ENCODE peak calls at places on chromosomes 4 and X, in eight cellular contexts. L is HFFc6; N is naive thymus-derived CD4-positive, alpha-beta T cell; K is NCI-H774; Q is posterior vena cava; W is activated T-cell treated with anti-CD3 and anti-CD28 coated beads, Interleukin-2, amount 50 U/mL, for 72 hours; P is thoracic aorta; E is BJ. G is an unnamed sample.
A peak's percentile ranks its signal among the peaks of the same experiment; 100 is the strongest.

GRCh38 chr4:74094227-74094626 is 4.8 kb downstream of the CXCL2 start:
- DNase-seq in L (no peak), N (no peak), K (no peak), Q (no peak), W (no peak), P (no peak), E (no peak), G (no peak)

GRCh38 chrX:66030505-66031317 is 9.2 kb downstream of the VSIG4 start:
- DNase-seq in L (peak; percentile 0), N (no peak), K (no peak), Q (no peak), W (peak; percentile 52), P (no peak), E (no peak), G (no peak)

GRCh38 chr4:164571593-164572385 is 182.1 kb upstream of the SMIM31 start:
- DNase-seq in L (no peak), N (no peak), K (no peak), Q (no peak), W (no peak), P (no peak), E (no peak), G (no peak)

GRCh38 chrX:131763674-131764073 is 219.8 kb downstream of the OR13H1 start:
- DNase-seq in L (no peak), N (no peak), K (no peak), Q (peak; percentile 89), W (peak; percentile 82), P (no peak), E (no peak), G (no peak)

GRCh38 chrX:54492340-54492739 is 3.7 kb downstream of the FGD1 start:
- DNase-seq in L (peak; percentile 58), N (no peak), K (no peak), Q (peak; percentile 91), W (no peak), P (peak; percentile 19), E (no peak), G (no peak)

GRCh38 chr4:153971878-153972277 is 183.0 kb upstream of the SFRP2 start:
- DNase-seq in L (no peak), N (no peak), K (no peak), Q (peak; percentile 60), W (no peak), P (no peak), E (no peak), G (no peak)

GRCh38 chrX:140092121-140092520 is 126.8 kb upstream of the CXorf66 start:
- DNase-seq in L (no peak), N (no peak), K (no peak), Q (no peak), W (no peak), P (no peak), E (no peak), G (no peak)

GRCh38 chrX:1537031-1537715 is at the start of gene P2RY8:
- DNase-seq in L (no peak), N (peak; percentile 72), K (no peak), Q (peak; percentile 87), W (peak; percentile 84), P (no peak), E (peak; percentile 0), G (no peak)

GRCh38 chrX:2373615-2374014 is 127.2 kb downstream of the DHRSX start:
- DNase-seq in L (no peak), N (no peak), K (no peak), Q (no peak), W (no peak), P (no peak), E (no peak), G (no peak)

GRCh38 chr4:163693776-163694175 is 199.3 kb downstream of the TMA16 start:
- DNase-seq in L (peak; percentile 62), N (no peak), K (no peak), Q (no peak), W (no peak), P (no peak), E (no peak), G (no peak)

GRCh38 chr4:150302553-150302952 is 224.3 kb downstream of the DCLK2 start:
- DNase-seq in L (peak; percentile 94), N (peak; percentile 44), K (no peak), Q (no peak), W (peak; percentile 51), P (no peak), E (peak; percentile 82), G (no peak)